ENCODE peak calls at places on chromosomes 4 and X, in six cellular contexts. D is heart left ventricle, X is mesenchymal stem cell, O is neuronal stem cell, J is uterus, H is transverse colon. S is an unnamed sample.

GRCh38 chrX:25344191-25344936 is 328.6 kb upstream of the ARX start:
- DNase-seq in D (no peak), X (no peak), O (no peak), J (no peak), H (no peak), S (no peak)

GRCh38 chr4:76637704-76638361 is 202.8 kb downstream of the SHROOM3 start:
- DNase-seq in D (no peak), X (no peak), O (no peak), J (no peak), H (no peak), S (no peak)

GRCh38 chrX:101617211-101618191 is at the start of gene ARMCX6:
- DNase-seq in D (peak; percentile 83), X (peak; percentile 85), O (peak; percentile 51), J (peak; percentile 76), H (peak; percentile 80), S (peak; percentile 67)

GRCh38 chr4:48403779-48404178 is 62.5 kb downstream of the SLAIN2 start:
- DNase-seq in D (no peak), X (no peak), O (no peak), J (no peak), H (no peak), S (no peak)

GRCh38 chrX:154840856-154841255 is 6.4 kb upstream of the SMIM9 start:
- DNase-seq in D (no peak), X (peak; percentile 49), O (no peak), J (no peak), H (no peak), S (peak; percentile 19)

GRCh38 chr4:141121768-141122415 is 11.4 kb downstream of the RNF150 start:
- DNase-seq in D (no peak), X (no peak), O (no peak), J (no peak), H (no peak), S (no peak)

GRCh38 chrX:15497865-15498264 is 2.7 kb upstream of the BMX start:
- DNase-seq in D (no peak), X (peak; percentile 46), O (peak; percentile 39), J (no peak), H (peak; percentile 56), S (peak; percentile 45)

GRCh38 chrX:124239324-124239723 is 93.1 kb upstream of the TEX13D start:
- DNase-seq in D (no peak), X (no peak), O (no peak), J (no peak), H (no peak), S (no peak)

GRCh38 chrX:141341341-141341740 is 99.0 kb upstream of the SPANXC start:
- DNase-seq in D (no peak), X (peak; percentile 45), O (no peak), J (no peak), H (no peak), S (no peak)

GRCh38 chr4:8547108-8547911 is 32.9 kb upstream of the GPR78 start:
- DNase-seq in D (no peak), X (no peak), O (peak; percentile 17), J (no peak), H (no peak), S (no peak)

GRCh38 chrX:13177921-13178320 is 133.5 kb upstream of the FAM9C start:
- DNase-seq in D (no peak), X (no peak), O (no peak), J (no peak), H (no peak), S (no peak)

GRCh38 chrX:29138003-29138402 is 550.8 kb downstream of the IL1RAPL1 start:
- DNase-seq in D (no peak), X (no peak), O (no peak), J (no peak), H (no peak), S (no peak)

GRCh38 chr4:9703391-9703790 is 78.0 kb upstream of the DRD5 start:
- DNase-seq in D (no peak), X (no peak), O (peak; percentile 51), J (peak; percentile 29), H (peak; percentile 83), S (peak; percentile 52)

GRCh38 chr4:85028910-85029309 is 62.4 kb upstream of the WDFY3 start:
- DNase-seq in D (no peak), X (peak; percentile 89), O (no peak), J (no peak), H (no peak), S (no peak)

DNA sequence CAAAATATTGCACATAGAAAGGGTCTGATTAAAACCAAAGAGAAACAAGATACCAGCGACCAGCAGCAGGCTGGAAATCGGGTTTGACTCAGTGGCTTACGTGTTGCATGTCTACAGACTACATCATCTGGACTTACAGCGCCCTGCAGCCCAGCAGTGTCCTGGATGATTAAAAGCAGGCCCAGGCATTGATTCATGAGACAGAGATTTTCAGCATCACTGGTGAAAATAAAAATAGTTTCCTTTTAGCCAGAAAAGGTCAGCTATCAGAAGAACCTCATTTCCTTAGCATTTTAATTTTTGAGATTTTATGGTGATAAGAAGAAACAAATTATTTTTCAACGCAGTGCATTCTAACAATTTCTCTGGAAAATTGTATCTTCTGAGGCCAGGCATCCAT is 190.6 kb downstream of the PTTG2 start:
- DNase-seq in D (no peak), X (peak; percentile 92), O (no peak), J (no peak), H (no peak), S (no peak)
- H3K4me3 ChIP-seq in D (no peak overlapping the region), X (peak overlapping the region; percentile 49), O (no peak overlapping the region), J (no peak overlapping the region), H (no peak overlapping the region), S (no peak overlapping the region)

DNA sequence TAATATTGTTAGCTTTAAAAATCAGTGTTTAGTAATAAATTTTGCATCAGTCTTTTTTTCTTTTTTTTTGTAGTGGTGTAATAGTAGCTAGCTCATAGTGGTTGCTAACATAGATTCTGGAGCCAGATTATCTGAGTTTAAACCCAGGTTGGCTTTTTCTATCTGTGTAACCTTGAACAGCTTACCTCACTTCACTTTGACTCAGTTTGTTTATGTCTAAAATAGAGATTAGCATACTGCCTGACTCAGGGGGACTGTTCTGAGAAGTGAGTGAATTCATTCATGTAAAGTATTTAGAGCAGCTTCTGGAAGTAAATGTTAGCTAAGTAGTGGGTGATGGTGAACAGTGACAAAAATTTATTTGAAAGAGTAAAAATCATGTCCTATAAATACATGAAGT is 32.9 kb downstream of the CPEB2 start:
- DNase-seq in D (no peak), X (peak; percentile 69), O (no peak), J (no peak), H (no peak), S (no peak)
- H3K4me1 ChIP-seq in D (peaks cover 62% of the 10 kb centered on the region), X (no peaks in the 10 kb centered on the region), O (no peaks in the 10 kb centered on the region), J (no peaks in the 10 kb centered on the region), H (peaks cover 11% of the 10 kb centered on the region), S (no peaks in the 10 kb centered on the region)

DNA sequence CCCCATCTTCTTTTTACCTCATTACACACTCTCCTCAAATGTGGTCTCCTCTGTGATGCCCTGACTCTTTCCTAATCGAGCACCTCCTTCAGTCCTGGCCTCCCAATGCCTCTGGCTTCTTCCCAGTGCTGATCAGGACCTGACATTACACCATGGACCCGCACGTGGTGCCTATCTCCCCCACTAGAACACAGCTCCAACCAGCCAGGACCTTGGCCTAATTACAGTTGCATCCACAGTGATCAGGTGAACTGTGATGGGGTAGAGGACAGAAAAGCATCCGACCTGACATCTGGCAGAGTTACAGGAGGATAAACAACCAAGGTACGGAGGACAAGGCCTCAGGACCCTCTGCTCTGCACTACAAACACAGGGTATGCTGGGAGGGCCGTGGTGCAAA is 12.4 kb downstream of the LYAR start:
- DNase-seq in D (no peak), X (no peak), O (no peak), J (no peak), H (no peak), S (no peak)
- H3K36me3 ChIP-seq in D (peaks cover 98% of the 10 kb centered on the region), X (peaks cover 88% of the 10 kb centered on the region), O (peaks cover 89% of the 10 kb centered on the region), J (no peaks in the 10 kb centered on the region), H (peaks cover 56% of the 10 kb centered on the region), S (no peaks in the 10 kb centered on the region)

GRCh38 chrX:38868941-38869378 is 67.7 kb downstream of the MID1IP1 start:
- DNase-seq in D (no peak), X (peak; percentile 86), O (no peak), J (no peak), H (no peak), S (no peak)

GRCh38 chrX:38871129-38872029 is 70.1 kb downstream of the MID1IP1 start:
- DNase-seq in D (no peak), X (no peak), O (no peak), J (no peak), H (no peak), S (no peak)

GRCh38 chrX:38870386-38870895 is 69.2 kb downstream of the MID1IP1 start:
- DNase-seq in D (no peak), X (no peak), O (no peak), J (no peak), H (no peak), S (no peak)
- H3K4me3 ChIP-seq in D (no peak overlapping the region), X (no peak overlapping the region), O (no peak overlapping the region), J (no peak overlapping the region), H (no peak overlapping the region), S (no peak overlapping the region)

GRCh38 chrX:11557120-11557519 is 108.6 kb downstream of the ARHGAP6 start:
- DNase-seq in D (no peak), X (peak; percentile 17), O (no peak), J (no peak), H (no peak), S (no peak)
- H3K4me1 ChIP-seq in D (no peaks in the 10 kb centered on the region), X (no peaks in the 10 kb centered on the region), O (no peaks in the 10 kb centered on the region), J (no peaks in the 10 kb centered on the region), H (no peaks in the 10 kb centered on the region), S (no peaks in the 10 kb centered on the region)

GRCh38 chr4:2907226-2907625 is 56.0 kb downstream of the NOP14 start:
- DNase-seq in D (no peak), X (no peak), O (no peak), J (no peak), H (no peak), S (no peak)
- H3K36me3 ChIP-seq in D (peaks cover 100% of the 10 kb centered on the region), X (peaks cover 93% of the 10 kb centered on the region), O (peaks cover 96% of the 10 kb centered on the region), J (no peaks in the 10 kb centered on the region), H (peaks cover 24% of the 10 kb centered on the region), S (peaks cover 9% of the 10 kb centered on the region)

DNA sequence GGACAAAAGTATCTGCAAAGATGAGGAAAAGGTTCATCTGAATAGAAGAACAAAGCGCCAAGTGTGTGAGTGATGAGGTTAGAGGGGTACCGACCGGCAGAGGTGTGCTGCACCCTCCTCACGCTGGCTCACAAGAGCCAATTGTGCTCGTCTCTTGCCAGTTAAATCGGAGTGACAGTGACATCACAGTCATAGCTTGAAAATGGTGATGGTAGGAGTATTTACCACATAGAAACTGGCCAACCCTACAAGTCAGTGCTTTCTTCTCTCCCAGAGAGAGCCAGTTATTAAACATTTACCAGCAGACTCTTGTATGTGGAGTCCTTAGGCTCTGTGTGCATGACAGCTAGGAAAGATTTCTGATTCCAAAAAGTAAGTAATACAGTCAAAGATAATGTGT is 32.4 kb downstream of the CLDN22 start:
- DNase-seq in D (no peak), X (no peak), O (no peak), J (no peak), H (no peak), S (no peak)
- H3K4me3 ChIP-seq in D (no peak overlapping the region), X (no peak overlapping the region), O (no peak overlapping the region), J (no peak overlapping the region), H (no peak overlapping the region), S (no peak overlapping the region)